ENCODE peak calls at places on chromosome 3, in six cellular contexts. F, O, T, A, I and N are unnamed samples.

GRCh38 chr3:188491276-188491687 is 337.3 kb downstream of the LPP start:
- DNase-seq in O (peak), T (no peak), F (no peak), I (no peak), A (no peak), N (peak)

GRCh38 chr3:114928989-114929620 is 218.0 kb downstream of the ZBTB20 start:
- DNase-seq in O (peak), T (no peak), F (no peak), A (no peak), I (peak), N (peak)

GRCh38 chr3:34955684-34956083 is 683.6 kb upstream of the ARPP21 start:
- DNase-seq in O (no peak), A (no peak), F (no peak), I (no peak), T (no peak), N (no peak)

GRCh38 chr3:159751141-159751540 is 237.5 kb upstream of the IL12A start:
- DNase-seq in A (peak), O (peak), I (no peak), T (no peak), F (no peak), N (peak)

GRCh38 chr3:171284308-171285075 is 175.7 kb downstream of the TNIK start:
- DNase-seq in A (peak), F (no peak), O (peak), I (peak), T (no peak), N (peak)

GRCh38 chr3:124510290-124510689 is 220.0 kb upstream of the UMPS start:
- DNase-seq in A (no peak), T (no peak), I (no peak), O (peak), F (no peak), N (no peak)

GRCh38 chr3:100423611-100424010 is 22.3 kb downstream of the LNP1 start:
- DNase-seq in I (no peak), A (no peak), O (no peak), F (no peak), T (no peak), N (no peak)

GRCh38 chr3:25547103-25547502 is 117.6 kb downstream of the TOP2B start:
- DNase-seq in O (no peak), A (no peak), F (no peak), T (no peak), I (no peak), N (no peak)

GRCh38 chr3:114351123-114351821 is 57.4 kb downstream of the TIGIT start:
- DNase-seq in T (no peak), I (no peak), A (no peak), O (no peak), F (no peak), N (no peak)

GRCh38 chr3:127629462-127630403 is 748 bp downstream of the PODXL2 start:
- DNase-seq in I (no peak), A (no peak), T (no peak), F (peak), O (peak), N (no peak)

GRCh38 chr3:158702815-158703481 is 29.3 kb downstream of the RARRES1 start:
- DNase-seq in T (no peak), A (no peak), I (no peak), O (peak), F (no peak), N (peak)

GRCh38 chr3:165336786-165337185 is 140.6 kb upstream of the SLITRK3 start:
- DNase-seq in I (no peak), A (no peak), T (no peak), O (no peak), F (no peak), N (no peak)

GRCh38 chr3:143327388-143327787 is 207.8 kb downstream of the CHST2 start:
- DNase-seq in T (no peak), I (peak), F (no peak), O (peak), A (no peak), N (peak)

GRCh38 chr3:127902486-127902885 is 12.5 kb upstream of the KBTBD12 start:
- DNase-seq in F (no peak), A (no peak), I (peak), O (no peak), T (no peak), N (no peak)

GRCh38 chr3:122392868-122393844 is 9.2 kb downstream of the FAM162A start:
- DNase-seq in T (no peak), I (peak), F (no peak), O (peak), A (no peak), N (peak)

GRCh38 chr3:193134895-193135294 is 106.1 kb upstream of the PLAAT1 start:
- DNase-seq in F (no peak), I (no peak), A (peak), T (no peak), O (peak), N (no peak)

GRCh38 chr3:63351159-63352007 is 73.3 kb downstream of the SYNPR start:
- DNase-seq in O (peak), F (no peak), I (peak), T (no peak), A (peak), N (peak)

GRCh38 chr3:71028802-71029201 is 554.7 kb downstream of the FOXP1 start:
- DNase-seq in T (no peak), F (no peak), A (no peak), O (no peak), I (no peak), N (no peak)

GRCh38 chr3:126256256-126256655 is 75.9 kb upstream of the ALDH1L1 start:
- DNase-seq in T (no peak), O (peak), F (no peak), A (no peak), I (no peak), N (no peak)

GRCh38 chr3:171068658-171069057 is 42.1 kb upstream of the SLC2A2 start:
- DNase-seq in A (no peak), T (no peak), F (no peak), O (no peak), I (no peak), N (no peak)

GRCh38 chr3:47799733-47800132 is 3.2 kb upstream of the DHX30 start:
- DNase-seq in O (peak), A (no peak), F (no peak), I (peak), T (no peak), N (peak)

GRCh38 chr3:152524198-152525140 is 255.7 kb downstream of the MBNL1 start:
- DNase-seq in I (peak), A (peak), O (peak), T (no peak), F (no peak), N (peak)

GRCh38 chr3:35602395-35602936 is 36.9 kb upstream of the ARPP21 start:
- DNase-seq in A (no peak), I (no peak), T (no peak), O (no peak), F (no peak), N (no peak)

GRCh38 chr3:176075491-176075890 is 1121.8 kb downstream of the TBL1XR1 start:
- DNase-seq in T (no peak), A (no peak), F (no peak), I (no peak), O (no peak), N (no peak)

GRCh38 chr3:39432342-39432741 is 25.8 kb downstream of the RPSA start:
- DNase-seq in I (no peak), F (no peak), O (no peak), T (no peak), A (no peak), N (no peak)

GRCh38 chr3:107208100-107208499 is 169.1 kb upstream of the CCDC54 start:
- DNase-seq in O (peak), I (no peak), F (no peak), T (no peak), A (peak), N (peak)

GRCh38 chr3:124850633-124851032 is 36.5 kb downstream of the ITGB5 start:
- DNase-seq in F (no peak), T (peak), A (no peak), O (peak), I (peak), N (peak)

GRCh38 chr3:120791958-120792357 is 49.4 kb downstream of the GTF2E1 start:
- DNase-seq in F (no peak), A (no peak), T (no peak), I (peak), O (peak), N (peak)

GRCh38 chr3:52217409-52217805 is 8.0 kb downstream of the TLR9 start:
- DNase-seq in A (no peak), I (no peak), O (no peak), T (no peak), F (no peak), N (no peak)
- H3K4me3 ChIP-seq in A (no peak), I (no peak), O (no peak), T (peak), F (peak), N (no peak)

DNA sequence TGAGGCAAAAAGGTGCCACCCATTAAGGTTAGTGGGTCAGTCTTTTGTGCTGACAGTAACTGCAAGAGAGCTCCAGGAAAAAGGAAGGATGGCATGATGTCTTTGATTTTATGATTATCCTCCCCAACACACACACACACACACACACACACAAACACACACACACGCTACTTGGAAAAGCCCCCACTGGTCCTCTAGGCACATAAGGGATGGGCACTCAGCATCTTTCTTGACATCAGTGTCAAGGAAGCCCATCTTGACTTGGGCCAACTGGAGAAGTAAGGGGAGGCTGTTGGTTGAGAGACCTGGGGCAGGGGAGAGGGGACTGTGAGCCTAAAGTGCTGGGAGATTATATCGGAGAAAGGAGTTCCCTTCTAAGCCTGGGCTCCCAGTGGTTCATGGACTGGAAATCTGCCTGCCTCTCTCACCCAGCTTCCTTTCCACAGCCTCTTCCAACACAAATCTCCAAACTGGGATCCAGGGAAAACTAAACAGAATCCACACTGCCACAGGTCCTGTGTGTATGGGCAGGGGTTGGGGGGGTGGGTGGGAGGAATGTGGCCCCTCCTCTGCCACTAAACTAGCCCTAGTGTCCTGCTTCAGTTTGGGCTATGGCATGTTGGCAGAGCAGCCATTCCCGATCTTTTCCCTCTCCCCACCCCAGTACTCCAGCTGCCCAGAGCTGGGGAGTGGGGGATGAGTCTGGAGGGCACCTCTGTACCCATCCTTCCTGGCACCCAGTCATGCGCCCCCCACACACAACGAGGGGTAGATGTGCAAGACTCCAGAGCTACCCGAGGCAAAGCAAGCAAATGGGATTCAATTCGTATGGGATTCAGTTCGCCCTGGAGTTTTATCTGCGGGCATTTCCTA is 1.6 kb downstream of the AMOTL2 start:
- DNase-seq in T (no peak), F (no peak), O (peak), A (no peak), I (no peak), N (no peak)
- H3K4me3 ChIP-seq in T (peak), F (no peak), O (peak), A (peak), I (peak), N (peak)

GRCh38 chr3:157087398-157088132 is 72.4 kb downstream of the CCNL1 start:
- DNase-seq in I (no peak), T (no peak), O (peak), A (no peak), F (no peak), N (no peak)
- H3K4me3 ChIP-seq in I (no peak), T (peak), O (peak), A (no peak), F (peak), N (no peak)

DNA sequence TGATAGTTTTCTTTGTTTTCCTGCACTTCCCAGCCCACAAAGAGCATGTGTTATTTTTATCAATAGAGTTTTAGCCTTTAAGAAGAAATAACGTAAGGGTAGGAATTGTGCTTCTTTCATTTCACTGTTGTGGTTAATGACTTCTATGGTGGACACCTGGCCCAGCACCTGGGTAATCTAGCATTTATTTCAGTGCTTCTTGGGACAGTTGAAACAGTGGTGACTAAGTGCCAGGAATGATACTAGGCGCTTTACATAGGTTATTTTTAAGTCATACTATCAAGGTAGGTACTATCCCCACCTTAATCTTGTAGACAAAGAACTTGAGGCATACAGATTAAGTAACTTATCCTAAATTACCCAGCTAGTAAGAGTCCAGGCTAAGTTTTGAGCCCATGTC is 243.8 kb downstream of the SOX2 start:
- DNase-seq in F (no peak), T (no peak), A (no peak), I (no peak), O (no peak), N (no peak)
- H3K4me3 ChIP-seq in F (no peak), T (no peak), A (no peak), I (no peak), O (no peak), N (no peak)

GRCh38 chr3:16178628-16178988 is 4.1 kb downstream of the GALNT15 start:
- DNase-seq in I (no peak), A (no peak), F (no peak), O (no peak), T (no peak), N (no peak)
- H3K4me3 ChIP-seq in I (no peak), A (no peak), F (no peak), O (no peak), T (peak), N (no peak)

DNA sequence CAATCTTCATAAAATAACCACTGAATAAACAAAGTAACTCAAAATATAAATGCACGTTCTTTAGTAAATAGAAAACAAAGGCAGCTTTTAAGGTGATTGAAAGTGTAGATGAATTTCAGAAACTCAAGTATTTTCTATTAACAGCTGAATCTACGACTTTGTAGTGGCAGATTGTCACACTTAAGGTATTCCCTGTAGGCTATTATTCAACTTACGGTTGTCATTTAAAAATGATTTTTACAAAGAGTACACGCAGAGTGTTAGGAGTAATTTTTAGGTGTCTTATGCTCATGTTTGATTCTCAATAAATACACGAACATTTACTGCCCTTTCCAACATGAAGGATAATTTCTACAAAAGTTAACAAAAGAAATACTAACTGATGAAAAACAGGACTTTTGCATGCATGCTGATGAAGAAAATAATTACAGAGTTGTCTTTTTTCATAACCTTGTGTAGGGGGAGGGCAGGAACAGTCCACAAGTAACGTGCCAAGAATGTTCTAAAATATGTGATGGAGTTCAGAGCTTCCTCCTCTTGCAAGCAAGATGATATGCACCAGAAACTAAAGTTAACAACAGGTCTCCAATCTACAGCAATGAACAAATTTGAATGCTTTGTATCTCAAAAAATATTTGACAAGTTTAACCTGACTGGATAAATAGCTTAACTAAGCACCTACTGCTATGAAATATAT is 16.7 kb downstream of the DCBLD2 start:
- DNase-seq in F (no peak), A (no peak), T (no peak), O (peak), I (no peak), N (peak)
- H3K4me3 ChIP-seq in F (no peak), A (no peak), T (no peak), O (peak), I (no peak), N (no peak)

DNA sequence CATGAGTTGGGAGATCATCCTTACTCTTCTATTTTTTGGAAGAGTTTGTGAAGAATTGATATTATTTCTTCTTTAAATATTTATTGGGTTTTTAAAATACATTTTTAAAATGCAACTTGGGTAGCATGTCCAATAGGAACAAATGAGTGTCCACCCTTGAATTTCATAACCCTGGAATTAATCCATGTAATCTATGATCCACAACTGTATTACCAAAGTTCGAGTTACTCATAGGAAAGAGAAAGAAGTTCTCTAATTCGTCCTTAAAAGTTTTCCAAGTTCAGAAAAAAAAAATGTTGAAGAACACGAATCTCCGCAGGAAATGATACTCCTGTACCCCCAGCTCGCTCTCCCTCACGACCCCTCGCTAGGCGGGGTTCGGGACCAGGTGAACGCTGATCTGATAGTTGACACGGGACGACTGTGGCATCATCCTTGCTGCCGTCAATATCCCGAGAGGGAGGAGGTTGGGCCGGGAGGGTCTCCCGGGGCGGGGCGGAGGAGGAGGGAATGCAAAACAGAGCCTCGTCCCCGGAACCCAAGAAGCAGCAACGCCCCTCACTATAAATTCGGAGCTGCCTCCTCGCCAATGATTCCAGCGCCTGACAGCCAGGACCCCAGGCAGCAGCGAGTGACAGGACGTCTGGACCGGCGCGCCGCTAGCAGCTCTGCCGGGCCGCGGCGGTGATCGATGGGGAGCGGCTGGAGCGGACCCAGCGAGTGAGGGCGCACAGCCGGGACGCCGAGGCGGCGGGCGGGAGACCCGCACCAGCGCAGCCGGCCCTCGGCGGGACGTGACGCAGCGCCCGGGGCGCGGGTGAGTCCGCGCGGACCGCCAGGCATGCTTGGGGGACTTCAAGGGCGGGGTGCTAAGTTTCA is at the start of gene AGTR1:
- DNase-seq in O (peak), A (no peak), F (no peak), T (peak), I (peak), N (peak)
- H3K4me3 ChIP-seq in O (peak), A (peak), F (no peak), T (peak), I (peak), N (peak)

DNA sequence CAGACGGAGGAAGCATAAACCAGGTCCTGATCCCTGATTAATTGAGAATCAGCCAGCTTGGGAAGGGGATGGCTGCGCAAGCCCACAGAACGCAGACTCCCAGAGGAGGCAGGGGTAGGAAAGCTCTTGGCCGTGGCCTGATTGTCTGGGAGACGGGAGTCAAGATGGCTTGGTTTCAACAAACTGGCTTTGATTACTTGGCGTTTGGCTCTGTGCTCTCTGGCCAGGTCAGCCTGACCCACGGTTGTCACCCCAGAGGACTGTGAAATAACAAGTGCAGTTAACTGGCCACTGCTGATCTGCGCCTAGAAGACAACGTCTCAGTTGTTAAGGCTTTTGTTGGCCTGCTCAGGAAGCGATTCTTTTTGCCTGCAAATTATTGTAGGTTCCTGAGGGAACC is 387.0 kb upstream of the PROK2 start:
- DNase-seq in O (peak), A (no peak), I (no peak), F (no peak), T (peak), N (no peak)
- H3K4me3 ChIP-seq in O (no peak), A (no peak), I (no peak), F (no peak), T (no peak), N (no peak)

DNA sequence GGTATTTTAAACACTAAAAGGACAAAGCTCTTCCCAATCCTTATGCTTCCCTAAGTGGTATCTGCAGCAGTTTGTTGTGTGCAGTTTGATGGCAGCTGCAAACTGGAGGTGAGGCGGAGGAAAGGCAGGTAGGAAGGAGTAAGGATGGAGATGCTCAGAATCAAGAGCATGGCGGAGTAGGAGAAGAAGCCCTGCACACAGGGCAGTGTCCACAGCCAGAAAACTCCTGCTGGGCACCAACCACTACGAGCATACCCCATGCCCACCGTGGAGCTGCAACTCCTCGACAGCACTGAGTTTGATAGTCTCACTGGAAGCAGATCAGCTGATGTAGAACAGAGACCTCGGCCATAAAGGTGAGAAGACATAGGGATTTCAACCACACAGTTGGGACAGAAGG is 30.3 kb upstream of the ESYT3 start:
- DNase-seq in F (no peak), O (no peak), T (no peak), A (no peak), I (no peak), N (no peak)
- H3K4me3 ChIP-seq in F (no peak), O (no peak), T (no peak), A (no peak), I (no peak), N (no peak)